ENCODE peak calls at places on chromosomes 1 and 21, in six cellular contexts. M, G, S, I, W and F are unnamed samples.
A peak's percentile ranks its signal among the peaks of the same experiment; 100 is the strongest.

GRCh38 chr1:167805041-167805556 is 83.3 kb downstream of the MPZL1 start:
- DNase-seq in I (no peak), S (peak; percentile 85), M (no peak), G (no peak), W (no peak), F (no peak)

GRCh38 chr21:45421071-45421845 is 16.3 kb downstream of the COL18A1 start:
- DNase-seq in W (no peak), I (no peak), S (no peak), M (peak; percentile 75), G (peak; percentile 67), F (no peak)

GRCh38 chr21:15255359-15256157 is 190.8 kb upstream of the NRIP1 start:
- DNase-seq in S (no peak), W (no peak), M (no peak), I (no peak), G (no peak), F (no peak)

GRCh38 chr1:205518616-205519540 is 14.4 kb downstream of the CDK18 start:
- DNase-seq in G (peak; percentile 26), I (no peak), M (peak; percentile 35), S (no peak), W (no peak), F (no peak)

GRCh38 chr1:185309566-185309965 is 7.5 kb downstream of the IVNS1ABP start:
- DNase-seq in S (no peak), M (no peak), I (no peak), G (no peak), W (no peak), F (no peak)

GRCh38 chr1:17108360-17108759 is 10.9 kb downstream of the PADI2 start:
- DNase-seq in S (no peak), W (no peak), I (no peak), M (no peak), G (peak; percentile 87), F (no peak)

GRCh38 chr1:183069562-183070216 is 46.5 kb downstream of the LAMC1 start:
- DNase-seq in W (no peak), G (no peak), I (no peak), M (peak; percentile 14), S (no peak), F (no peak)

GRCh38 chr1:156848461-156849150 is 10.3 kb downstream of the INSRR start:
- DNase-seq in W (peak; percentile 46), I (peak; percentile 50), S (peak; percentile 48), G (peak; percentile 65), M (peak; percentile 46), F (no peak)

GRCh38 chr1:70487910-70488665 is 77.0 kb downstream of the CTH start:
- DNase-seq in I (no peak), W (no peak), G (peak; percentile 14), S (peak; percentile 34), M (no peak), F (peak; percentile 37)

GRCh38 chr1:113201560-113201959 is 128.6 kb downstream of the LRIG2 start:
- DNase-seq in S (no peak), G (no peak), I (no peak), W (no peak), M (no peak), F (no peak)

GRCh38 chr1:143698016-143698415 is 273.8 kb downstream of the FAM72C start:
- DNase-seq in I (no peak), S (peak; percentile 50), G (peak; percentile 74), M (peak; percentile 69), W (no peak), F (peak; percentile 62)

GRCh38 chr1:210291786-210292275 is 36.9 kb upstream of the HHAT start:
- DNase-seq in W (no peak), S (no peak), M (peak; percentile 17), I (no peak), G (no peak), F (no peak)

GRCh38 chr1:89525169-89525855 is 683 bp downstream of the LRRC8B start:
- DNase-seq in M (no peak), S (peak; percentile 26), I (peak; percentile 25), G (no peak), W (peak; percentile 22), F (no peak)

GRCh38 chr1:231032963-231033362 is 7.1 kb downstream of the FAM89A start:
- DNase-seq in M (no peak), S (no peak), W (no peak), G (no peak), I (no peak), F (no peak)

GRCh38 chr21:38181101-38181500 is 75.7 kb upstream of the KCNJ15 start:
- DNase-seq in I (no peak), M (no peak), S (no peak), G (no peak), W (no peak), F (no peak)

GRCh38 chr1:9294440-9294773 is 1.7 kb downstream of the SPSB1 start:
- DNase-seq in W (no peak), S (no peak), M (no peak), G (no peak), I (no peak), F (peak; percentile 93)

GRCh38 chr1:245762396-245762910 is 607.7 kb downstream of the KIF26B start:
- DNase-seq in S (no peak), W (no peak), I (no peak), G (no peak), M (no peak), F (no peak)

GRCh38 chr1:199290186-199290585 is 651.3 kb downstream of the PTPRC start:
- DNase-seq in M (no peak), W (no peak), G (no peak), S (no peak), I (no peak), F (peak; percentile 21)